ENCODE peak calls at places on chromosomes 13 and 19, in seven cellular contexts. T, K, A, P, X, I and Y are unnamed samples.

GRCh38 chr19:17488593-17489391 is 18.5 kb downstream of the SLC27A1 start:
- DNase-seq in T (no peak), K (peak; percentile 97), A (no peak), P (peak; percentile 88), X (no peak), I (peak; percentile 97), Y (peak; percentile 79)

GRCh38 chr19:18590273-18591272 is 2.0 kb downstream of the REX1BD start:
- DNase-seq in T (peak; percentile 57), K (peak; percentile 94), A (peak; percentile 59), P (peak; percentile 76), X (no peak), I (peak; percentile 74), Y (peak; percentile 89)

GRCh38 chr13:110963554-110963970 is 48.7 kb upstream of the ANKRD10 start:
- DNase-seq in T (no peak), K (no peak), A (no peak), P (no peak), X (no peak), I (no peak), Y (no peak)

GRCh38 chr13:64529874-64530485 is 2700.2 kb downstream of the PCDH9 start:
- DNase-seq in T (no peak), K (peak; percentile 52), A (peak; percentile 1), P (peak; percentile 9), X (no peak), I (peak; percentile 15), Y (peak; percentile 14)

GRCh38 chr13:51097353-51098043 is 13.6 kb downstream of the C13orf42 start:
- DNase-seq in T (no peak), K (peak; percentile 41), A (no peak), P (no peak), X (no peak), I (no peak), Y (no peak)

GRCh38 chr19:6745965-6746364 is 6.5 kb downstream of the TRIP10 start:
- DNase-seq in T (no peak), K (no peak), A (no peak), P (no peak), X (no peak), I (no peak), Y (no peak)

GRCh38 chr13:90445179-90445578 is 902.3 kb upstream of the MIR17HG start:
- DNase-seq in T (peak; percentile 90), K (no peak), A (peak; percentile 18), P (no peak), X (no peak), I (no peak), Y (no peak)

GRCh38 chr19:36489920-36490415 is 607 bp upstream of the ZNF566 start:
- DNase-seq in T (peak; percentile 95), K (no peak), A (peak; percentile 96), P (peak; percentile 94), X (peak; percentile 73), I (peak; percentile 87), Y (peak; percentile 91)

GRCh38 chr19:4197228-4197624 is 14.7 kb downstream of the ANKRD24 start:
- DNase-seq in T (no peak), K (no peak), A (no peak), P (no peak), X (no peak), I (no peak), Y (no peak)

GRCh38 chr13:111217661-111218060 is 102.6 kb downstream of the ARHGEF7 start:
- DNase-seq in T (no peak), K (no peak), A (no peak), P (no peak), X (no peak), I (no peak), Y (no peak)

GRCh38 chr13:104586010-104586746 is 1520.0 kb upstream of the SLC10A2 start:
- DNase-seq in T (peak; percentile 87), K (no peak), A (no peak), P (no peak), X (no peak), I (no peak), Y (no peak)

GRCh38 chr13:94704347-94705080 is 7.8 kb downstream of the SOX21 start:
- DNase-seq in T (no peak), K (peak; percentile 69), A (no peak), P (no peak), X (no peak), I (no peak), Y (peak; percentile 17)

GRCh38 chr19:12648088-12648487 is 18.5 kb downstream of the MAN2B1 start:
- DNase-seq in T (no peak), K (no peak), A (no peak), P (no peak), X (no peak), I (peak; percentile 55), Y (peak; percentile 85)

GRCh38 chr13:27183561-27184147 is 12.0 kb upstream of the USP12 start:
- DNase-seq in T (peak; percentile 72), K (no peak), A (no peak), P (no peak), X (no peak), I (no peak), Y (no peak)

GRCh38 chr13:39672378-39673132 is 17.1 kb downstream of the COG6 start:
- DNase-seq in T (no peak), K (no peak), A (no peak), P (no peak), X (no peak), I (no peak), Y (no peak)

GRCh38 chr13:46211521-46212351 is at the start of gene LRRC63:
- DNase-seq in T (no peak), K (peak; percentile 81), A (peak; percentile 38), P (no peak), X (no peak), I (peak; percentile 73), Y (peak; percentile 91)

GRCh38 chr13:44974056-44974798 is 15.0 kb downstream of the NUFIP1 start:
- DNase-seq in T (peak; percentile 65), K (no peak), A (no peak), P (no peak), X (peak; percentile 37), I (no peak), Y (no peak)

DNA sequence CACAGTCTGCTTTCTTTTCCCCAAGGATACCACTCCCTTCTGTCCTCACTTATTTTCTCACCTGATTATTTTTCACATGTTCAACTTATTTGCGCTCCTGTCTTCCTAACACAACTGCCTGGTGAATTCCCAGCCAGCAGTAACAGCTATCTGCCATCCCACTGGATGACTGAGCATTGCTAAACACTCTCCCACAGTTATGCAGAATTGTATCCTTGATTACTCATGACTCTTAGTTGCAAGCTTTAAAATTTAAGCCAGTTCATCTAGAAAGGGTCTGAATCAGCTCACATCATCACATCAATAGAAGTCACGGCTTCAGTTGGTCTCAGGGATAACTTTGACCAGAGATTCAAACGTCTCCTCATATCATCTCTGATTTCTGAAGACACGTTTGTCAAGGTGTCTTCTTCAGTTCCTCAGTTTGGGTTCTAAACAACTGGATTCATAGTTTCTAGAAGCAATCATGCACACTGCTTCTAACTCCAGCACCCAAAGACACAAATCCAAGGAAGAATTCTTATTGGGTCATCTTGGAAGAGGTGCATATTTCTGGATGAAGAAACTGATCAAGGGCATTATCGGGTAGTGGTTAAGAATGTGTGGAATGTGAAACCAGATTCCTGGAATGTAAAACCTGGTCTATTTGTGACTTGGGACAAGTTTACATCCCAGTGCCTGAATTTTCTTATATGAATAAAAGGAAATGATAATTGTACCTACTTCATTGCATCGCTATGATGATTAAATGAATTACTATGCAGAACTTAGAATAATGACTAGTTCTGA is 13.9 kb upstream of the DACH1 start:
- DNase-seq in T (no peak), K (no peak), A (no peak), P (no peak), X (no peak), I (no peak), Y (no peak)
- TF ChIP-seq RFX5 in T (no peak), K (no peak), A (no peak), P (no peak), X (no peak), I (no peak), Y (no peak)

DNA sequence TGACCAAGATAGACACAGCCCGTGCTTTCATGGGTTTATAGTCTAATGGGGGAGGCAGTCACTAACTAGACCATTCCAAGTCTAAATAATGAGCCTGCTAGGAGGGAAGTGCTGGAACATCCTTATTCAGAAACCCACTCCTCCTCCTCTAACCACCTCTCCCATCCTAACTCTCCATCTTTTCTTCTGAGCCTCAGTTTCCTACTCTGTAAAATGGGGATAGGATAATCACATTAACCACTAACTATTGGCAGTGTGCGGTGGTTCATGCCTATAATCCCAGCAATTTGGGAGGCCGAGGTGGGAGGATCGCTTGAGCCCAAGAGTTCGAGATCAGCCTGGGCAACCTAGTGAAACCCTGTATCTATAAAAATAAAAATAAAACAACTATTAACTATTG is 68.7 kb downstream of the MAP4K1 start:
- DNase-seq in T (no peak), K (no peak), A (no peak), P (no peak), X (no peak), I (no peak), Y (no peak)
- TF ChIP-seq RFX5 in T (no peak), K (no peak), A (no peak), P (no peak), X (no peak), I (no peak), Y (no peak)

DNA sequence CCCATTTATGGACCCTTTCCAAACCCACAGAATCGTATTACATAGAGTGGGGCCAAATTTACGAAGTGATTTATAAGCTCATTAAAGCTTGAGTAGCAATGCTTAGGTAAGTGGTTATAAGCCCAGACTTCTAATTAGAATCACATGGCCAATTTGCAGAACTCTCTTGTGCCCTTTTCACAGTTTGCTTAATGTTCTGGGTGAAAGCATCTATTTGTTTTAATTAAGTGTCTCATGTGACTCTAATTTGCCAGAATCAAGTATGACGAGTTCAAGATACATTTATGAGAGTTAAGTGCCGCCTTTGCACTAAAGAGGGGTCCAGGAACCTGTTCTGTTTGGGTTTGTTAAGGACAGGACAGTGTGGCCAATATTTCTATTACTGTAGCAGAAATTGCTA is 46.0 kb upstream of the ZNF681 start:
- DNase-seq in T (no peak), K (no peak), A (no peak), P (no peak), X (no peak), I (no peak), Y (no peak)
- TF ChIP-seq RFX5 in T (no peak), K (no peak), A (no peak), P (no peak), X (no peak), I (no peak), Y (no peak)

GRCh38 chr19:35474104-35474503 is 16.2 kb downstream of the KRTDAP start:
- DNase-seq in T (no peak), K (no peak), A (no peak), P (no peak), X (no peak), I (no peak), Y (no peak)

GRCh38 chr19:35476149-35476548 is 14.1 kb downstream of the KRTDAP start:
- DNase-seq in T (no peak), K (peak; percentile 83), A (no peak), P (no peak), X (no peak), I (peak; percentile 71), Y (no peak)

GRCh38 chr19:35478794-35479193 is 11.5 kb downstream of the KRTDAP start:
- DNase-seq in T (no peak), K (no peak), A (no peak), P (no peak), X (no peak), I (no peak), Y (no peak)

GRCh38 chr19:35483089-35483488 is 7.2 kb downstream of the KRTDAP start:
- DNase-seq in T (no peak), K (no peak), A (no peak), P (no peak), X (no peak), I (no peak), Y (no peak)

GRCh38 chr19:35479278-35479677 is 11.0 kb downstream of the KRTDAP start:
- DNase-seq in T (no peak), K (no peak), A (no peak), P (no peak), X (no peak), I (peak; percentile 63), Y (no peak)
- TF ChIP-seq RFX5 in T (no peak), K (no peak), A (no peak), P (no peak), X (no peak), I (no peak), Y (no peak)